ENCODE peak calls at places on chromosomes 3 and 15, in four cellular contexts. Z is HepG2, F is K562, C is GM12878. Q is an unnamed sample.

GRCh38 chr3:187210555-187211327 is 13.5 kb downstream of the RTP1 start:
- DNase-seq in Z (no peak), F (peak; percentile 25), C (no peak), Q (no peak)

GRCh38 chr15:90266485-90266884 is 1.0 kb downstream of the NGRN start:
- DNase-seq in Z (no peak), F (peak; percentile 49), C (no peak), Q (no peak)

GRCh38 chr3:105137911-105138310 is 228.8 kb upstream of the ALCAM start:
- DNase-seq in Z (no peak), F (no peak), C (no peak), Q (no peak)

GRCh38 chr3:18223591-18224338 is 201.4 kb downstream of the SATB1 start:
- DNase-seq in Z (no peak), F (no peak), C (peak; percentile 55), Q (no peak)

GRCh38 chr3:146218880-146219866 is 31.7 kb downstream of the PLSCR4 start:
- DNase-seq in Z (peak; percentile 6), F (peak; percentile 32), C (no peak), Q (peak; percentile 18)

GRCh38 chr15:57327985-57328471 is 48.3 kb upstream of the CGNL1 start:
- DNase-seq in Z (no peak), F (peak; percentile 57), C (no peak), Q (no peak)

GRCh38 chr3:42661593-42662022 is 8.1 kb downstream of the ZBTB47 start:
- DNase-seq in Z (no peak), F (no peak), C (no peak), Q (no peak)

GRCh38 chr3:168888781-168889180 is 774.7 kb downstream of the MECOM start:
- DNase-seq in Z (no peak), F (no peak), C (no peak), Q (no peak)

GRCh38 chr15:40278026-40278425 is 4.8 kb downstream of the ANKRD63 start:
- DNase-seq in Z (no peak), F (no peak), C (no peak), Q (no peak)

GRCh38 chr15:50881121-50882048 is 27.1 kb upstream of the AP4E1 start:
- DNase-seq in Z (peak; percentile 5), F (no peak), C (peak; percentile 56), Q (no peak)

GRCh38 chr15:49809894-49810594 is 189.2 kb downstream of the DTWD1 start:
- DNase-seq in Z (no peak), F (no peak), C (no peak), Q (no peak)

GRCh38 chr15:82789491-82789890 is 16.4 kb downstream of the FSD2 start:
- DNase-seq in Z (no peak), F (no peak), C (no peak), Q (no peak)

GRCh38 chr15:89101302-89102191 is 13.3 kb downstream of the ABHD2 start:
- DNase-seq in Z (peak; percentile 45), F (no peak), C (no peak), Q (no peak)

GRCh38 chr3:47469616-47470015 is 6.1 kb downstream of the SCAP start:
- DNase-seq in Z (no peak), F (no peak), C (no peak), Q (no peak)

GRCh38 chr15:57697588-57697987 is 8.9 kb upstream of the POLR2M start:
- DNase-seq in Z (no peak), F (no peak), C (no peak), Q (no peak)

GRCh38 chr3:197487911-197488391 is 67.8 kb downstream of the BDH1 start:
- DNase-seq in Z (peak; percentile 72), F (peak; percentile 28), C (no peak), Q (no peak)

GRCh38 chr15:65189102-65189740 is 4.1 kb upstream of the CLPX start:
- DNase-seq in Z (peak; percentile 54), F (peak; percentile 67), C (no peak), Q (peak; percentile 38)

GRCh38 chr15:26007151-26007550 is 144.0 kb upstream of the ATP10A start:
- DNase-seq in Z (no peak), F (no peak), C (no peak), Q (no peak)

GRCh38 chr3:197478746-197479668 is 76.8 kb downstream of the BDH1 start:
- DNase-seq in Z (no peak), F (no peak), C (no peak), Q (no peak)

GRCh38 chr15:92813440-92813839 is 86.7 kb upstream of the CHD2 start:
- DNase-seq in Z (no peak), F (no peak), C (no peak), Q (no peak)

GRCh38 chr15:72340366-72340765 is 20.4 kb upstream of the CELF6 start:
- DNase-seq in Z (no peak), F (no peak), C (no peak), Q (no peak)

GRCh38 chr3:194136519-194137313 is 768 bp downstream of the HES1 start:
- DNase-seq in Z (peak; percentile 14), F (peak; percentile 63), C (no peak), Q (no peak)

GRCh38 chr15:65460948-65461347 is 38.2 kb upstream of the IGDCC4 start:
- DNase-seq in Z (no peak), F (no peak), C (no peak), Q (no peak)

GRCh38 chr3:98655666-98656065 is 62.3 kb upstream of the CPOX start:
- DNase-seq in Z (no peak), F (no peak), C (no peak), Q (no peak)

GRCh38 chr15:99438691-99439523 is 126.9 kb upstream of the MEF2A start:
- DNase-seq in Z (no peak), F (no peak), C (no peak), Q (no peak)

GRCh38 chr3:100136921-100137320 is 22.6 kb upstream of the FILIP1L start:
- DNase-seq in Z (no peak), F (no peak), C (no peak), Q (no peak)

GRCh38 chr3:148723591-148723990 is 25.9 kb downstream of the AGTR1 start:
- DNase-seq in Z (peak; percentile 12), F (no peak), C (no peak), Q (no peak)

GRCh38 chr3:172197344-172197743 is 158.0 kb downstream of the FNDC3B start:
- DNase-seq in Z (no peak), F (no peak), C (no peak), Q (no peak)

GRCh38 chr3:51384145-51384729 is 854 bp upstream of the MANF start:
- DNase-seq in Z (no peak), F (no peak), C (no peak), Q (peak; percentile 39)

GRCh38 chr3:100662113-100662823 is 47.0 kb upstream of the TFG start:
- DNase-seq in Z (no peak), F (no peak), C (no peak), Q (no peak)

GRCh38 chr3:46849098-46849631 is 14.1 kb downstream of the MYL3 start:
- DNase-seq in Z (no peak), F (no peak), C (no peak), Q (no peak)

DNA sequence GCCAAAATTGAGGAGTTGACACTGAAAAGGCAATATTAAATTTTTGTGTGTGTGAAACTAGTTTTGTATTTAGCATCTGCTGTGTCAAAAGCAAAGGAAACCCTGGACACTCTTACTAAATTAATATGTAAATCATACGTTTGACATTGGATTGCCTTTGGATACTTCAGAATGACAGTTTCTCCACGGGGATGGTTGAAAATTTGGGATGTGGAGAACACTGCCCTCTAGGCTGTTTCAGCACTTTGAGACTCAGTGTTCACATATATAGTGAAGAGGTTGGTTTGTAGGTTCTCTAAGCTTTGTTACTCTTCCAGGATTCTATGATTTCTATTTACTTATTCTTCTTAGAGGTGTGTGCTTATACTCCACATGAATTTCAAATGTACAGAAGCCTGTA is 3.0 kb downstream of the ROBO2 start:
- DNase-seq in Z (no peak), F (no peak), C (no peak), Q (peak; percentile 21)
- TF ChIP-seq TARDBP in Z (no peak), F (no peak), C (no peak), Q (no peak)

DNA sequence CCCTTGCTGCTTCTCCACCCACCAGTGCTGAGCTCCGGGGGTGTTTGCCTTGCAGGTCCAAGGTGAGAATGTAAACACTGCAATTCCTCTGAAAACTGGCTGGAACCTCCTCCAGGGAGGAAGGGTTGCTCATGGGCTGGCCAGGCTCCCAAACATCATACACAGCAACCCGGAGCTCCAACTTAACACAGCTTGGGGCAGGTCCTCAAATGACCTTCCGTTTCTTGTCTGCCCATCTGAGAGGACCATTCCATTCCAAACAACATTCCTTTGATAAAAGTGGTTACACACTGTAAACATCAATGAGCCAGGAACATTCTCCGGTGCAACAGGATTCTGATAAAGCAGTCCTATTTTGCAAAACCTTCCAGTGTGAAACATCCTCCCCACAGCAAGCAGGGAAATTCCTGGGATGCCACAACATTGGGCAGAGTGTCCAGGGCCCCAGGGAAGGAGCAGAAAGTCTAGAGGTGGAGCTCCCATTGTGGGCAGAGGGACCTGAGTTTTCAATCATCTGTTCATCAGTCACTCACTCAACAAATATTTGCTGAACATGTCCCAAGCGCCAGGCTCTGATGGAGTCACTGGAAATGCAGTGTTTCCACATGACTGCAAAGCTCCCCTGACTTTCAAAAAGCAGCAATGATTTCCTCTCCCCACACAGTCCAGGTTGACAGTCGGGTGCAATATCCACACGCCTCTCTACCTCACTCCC is 7.3 kb upstream of the HEG1 start:
- DNase-seq in Z (peak; percentile 99), F (no peak), C (no peak), Q (no peak)
- TF ChIP-seq FOXK2 in Z (peak; percentile 81), F (no peak), C (no peak), Q (no peak)

DNA sequence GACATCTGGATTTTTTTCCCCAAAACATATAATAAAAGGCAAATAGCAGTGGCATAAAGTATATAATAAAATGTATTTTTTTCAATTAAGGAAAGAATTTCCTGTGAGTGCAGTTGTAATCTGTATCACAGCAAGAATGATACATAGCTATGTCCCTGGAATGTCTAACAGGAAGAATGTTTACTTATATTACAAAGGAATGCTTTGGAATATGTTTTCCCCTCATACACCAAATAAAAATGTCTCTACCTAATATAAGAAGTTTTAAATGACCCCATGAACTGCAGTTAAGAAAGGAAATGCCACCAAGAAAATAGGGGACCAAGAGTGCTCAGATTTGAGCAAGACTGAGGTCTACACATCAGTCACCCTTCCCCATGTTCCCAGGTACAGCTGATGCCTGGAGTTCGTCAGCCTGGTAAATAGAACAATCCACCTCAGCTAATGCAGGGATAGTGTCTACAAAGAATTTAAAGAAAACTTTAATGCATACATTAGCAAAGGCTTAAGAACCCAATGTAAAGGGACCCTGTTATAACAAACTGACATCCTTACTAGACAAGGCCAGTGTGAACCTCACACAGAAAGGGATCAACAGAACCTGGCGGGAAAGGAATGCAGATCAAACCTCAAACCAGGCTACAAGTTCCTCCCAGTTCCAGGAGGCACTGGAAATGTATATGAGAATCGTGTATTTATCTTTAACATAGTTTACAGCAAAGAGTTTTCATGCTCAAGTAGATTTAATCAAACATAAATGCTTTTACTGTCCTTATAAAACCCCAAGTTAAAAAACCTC is 37.8 kb upstream of the ATP11B start:
- DNase-seq in Z (no peak), F (no peak), C (no peak), Q (no peak)
- TF ChIP-seq TARDBP in Z (no peak), F (no peak), C (no peak), Q (no peak)

DNA sequence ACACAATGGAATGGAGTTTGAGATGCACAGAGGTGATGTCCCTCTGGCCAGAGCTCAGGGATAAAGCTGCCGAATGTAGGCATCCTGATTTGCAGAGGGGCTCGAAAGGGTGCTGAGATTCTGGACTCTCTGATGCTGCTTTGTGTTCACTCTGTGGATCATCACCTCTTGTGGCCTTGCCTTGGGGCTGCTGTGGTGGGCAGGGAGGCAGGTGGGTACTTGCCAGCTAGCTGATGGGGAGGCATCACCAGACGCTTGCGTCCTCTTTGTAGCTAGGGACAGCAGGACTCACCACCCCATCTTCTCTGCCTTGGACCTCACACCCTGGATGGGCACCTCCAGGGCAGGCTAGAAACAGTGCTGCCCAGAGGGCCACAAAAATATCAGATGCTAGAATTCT is 14.6 kb upstream of the RASGRF1 start:
- DNase-seq in Z (no peak), F (no peak), C (no peak), Q (no peak)
- TF ChIP-seq FOXK2 in Z (no peak), F (no peak), C (no peak), Q (no peak)